ENCODE peak calls at places on chromosome 1, in five cellular contexts. Q is tibial artery, H is psoas muscle, A is MM.1S, R is neuronal stem cell. X is an unnamed sample.

GRCh38 chr1:31571340-31572295 is 4.7 kb upstream of the TINAGL1 start:
- DNase-seq in R (no peak), H (no peak), A (no peak), Q (peak; percentile 9), X (no peak)

GRCh38 chr1:207815913-207816312 is 64.1 kb downstream of the CD46 start:
- DNase-seq in H (peak; percentile 44), R (no peak), A (no peak), Q (no peak), X (no peak)

GRCh38 chr1:56376188-56376984 is 203.0 kb downstream of the PLPP3 start:
- DNase-seq in A (no peak), R (no peak), Q (peak; percentile 69), H (peak; percentile 76), X (no peak)

GRCh38 chr1:116168277-116169032 is 57.3 kb downstream of the MAB21L3 start:
- DNase-seq in R (peak; percentile 66), A (peak; percentile 67), H (peak; percentile 92), Q (peak; percentile 75), X (peak; percentile 80)

GRCh38 chr1:185488673-185489311 is 171.7 kb upstream of the IVNS1ABP start:
- DNase-seq in Q (no peak), A (no peak), H (no peak), R (no peak), X (no peak)

GRCh38 chr1:147665521-147665920 is 4.8 kb downstream of the ACP6 start:
- DNase-seq in Q (no peak), H (no peak), A (no peak), R (no peak), X (no peak)

GRCh38 chr1:179779645-179780272 is 36.7 kb downstream of the FAM163A start:
- DNase-seq in R (no peak), A (no peak), Q (no peak), H (no peak), X (no peak)

GRCh38 chr1:232247669-232248068 is 382.3 kb downstream of the SIPA1L2 start:
- DNase-seq in Q (no peak), A (no peak), R (no peak), H (no peak), X (no peak)

GRCh38 chr1:45863117-45863670 is 59.8 kb downstream of the MAST2 start:
- DNase-seq in H (no peak), Q (no peak), A (no peak), R (no peak), X (no peak)

GRCh38 chr1:95002657-95003432 is 69.9 kb downstream of the ALG14 start:
- DNase-seq in Q (no peak), A (no peak), H (no peak), R (no peak), X (no peak)

GRCh38 chr1:54857741-54858665 is 29.0 kb downstream of the DHCR24 start:
- DNase-seq in Q (no peak), H (peak; percentile 58), R (no peak), A (no peak), X (no peak)

GRCh38 chr1:113223040-113223439 is 150.0 kb downstream of the LRIG2 start:
- DNase-seq in H (no peak), A (no peak), Q (no peak), R (no peak), X (no peak)

DNA sequence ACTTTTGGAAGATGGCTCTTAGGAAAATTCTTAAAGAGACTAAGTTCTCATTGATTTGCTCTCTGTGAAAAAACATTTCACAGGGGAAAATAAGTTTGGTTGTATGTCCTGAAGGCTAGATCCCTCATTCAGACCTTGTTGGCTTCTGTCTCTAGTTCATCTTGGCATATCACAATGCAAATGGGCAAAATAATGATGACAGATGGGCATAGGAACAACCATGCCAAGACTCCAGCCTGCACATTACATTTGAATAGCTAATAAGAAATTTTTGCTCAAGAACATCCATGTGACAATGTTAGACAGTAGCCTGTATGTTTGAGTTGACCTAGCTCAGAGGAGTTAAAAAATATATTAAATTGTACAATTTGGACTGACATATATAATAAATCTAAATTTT is 292.9 kb downstream of the PLA2G4A start:
- DNase-seq in H (no peak), R (no peak), Q (no peak), A (no peak), X (no peak)
- H3K27ac ChIP-seq in H (no peak overlapping the region), R (no peak overlapping the region), Q (no peak overlapping the region), A (no peak overlapping the region), X (no peak overlapping the region)

DNA sequence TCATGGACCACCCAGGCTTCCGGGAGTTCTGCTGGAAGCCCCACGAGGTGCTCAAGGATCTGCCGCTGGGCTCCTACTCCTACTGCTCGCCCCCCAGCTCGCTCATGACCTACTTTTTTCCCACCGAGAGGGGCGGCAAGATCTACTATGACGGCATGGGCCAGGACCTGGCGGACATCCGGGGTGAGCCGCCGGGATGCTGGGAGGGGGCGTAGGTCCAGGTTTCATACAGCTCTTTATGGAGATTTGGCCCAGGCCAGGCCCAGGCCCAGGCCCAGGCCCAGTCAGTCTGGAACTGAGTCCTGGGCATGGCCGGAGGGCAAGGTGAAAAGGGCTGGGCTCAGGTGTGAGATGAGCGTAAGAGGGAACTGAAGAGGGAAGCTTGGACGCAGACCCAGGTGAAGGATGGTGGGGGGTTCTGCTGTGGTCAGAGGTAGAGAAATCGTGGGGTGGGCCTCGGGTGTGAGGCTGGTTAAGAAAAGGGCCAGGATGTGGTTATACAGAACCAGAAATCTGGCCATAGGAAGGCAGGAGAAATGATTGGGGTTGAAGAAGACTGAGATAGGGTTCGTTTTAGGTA is 23.0 kb downstream of the DISP3 start:
- DNase-seq in R (no peak), A (no peak), Q (no peak), H (no peak), X (no peak)
- H3K9me3 ChIP-seq in R (peaks cover 36% of the 10 kb centered on the region), A (no peaks in the 10 kb centered on the region), Q (no peaks in the 10 kb centered on the region), H (peaks cover 21% of the 10 kb centered on the region), X (peaks cover 33% of the 10 kb centered on the region)

GRCh38 chr1:26045712-26046312 is at the start of gene SLC30A2:
- DNase-seq in R (no peak), H (no peak), Q (no peak), A (no peak), X (no peak)
- H3K27me3 ChIP-seq in R (peaks cover 70% of the 10 kb centered on the region), H (no peaks in the 10 kb centered on the region), Q (peaks cover 71% of the 10 kb centered on the region), A (peaks cover 87% of the 10 kb centered on the region), X (peaks cover 59% of the 10 kb centered on the region)

DNA sequence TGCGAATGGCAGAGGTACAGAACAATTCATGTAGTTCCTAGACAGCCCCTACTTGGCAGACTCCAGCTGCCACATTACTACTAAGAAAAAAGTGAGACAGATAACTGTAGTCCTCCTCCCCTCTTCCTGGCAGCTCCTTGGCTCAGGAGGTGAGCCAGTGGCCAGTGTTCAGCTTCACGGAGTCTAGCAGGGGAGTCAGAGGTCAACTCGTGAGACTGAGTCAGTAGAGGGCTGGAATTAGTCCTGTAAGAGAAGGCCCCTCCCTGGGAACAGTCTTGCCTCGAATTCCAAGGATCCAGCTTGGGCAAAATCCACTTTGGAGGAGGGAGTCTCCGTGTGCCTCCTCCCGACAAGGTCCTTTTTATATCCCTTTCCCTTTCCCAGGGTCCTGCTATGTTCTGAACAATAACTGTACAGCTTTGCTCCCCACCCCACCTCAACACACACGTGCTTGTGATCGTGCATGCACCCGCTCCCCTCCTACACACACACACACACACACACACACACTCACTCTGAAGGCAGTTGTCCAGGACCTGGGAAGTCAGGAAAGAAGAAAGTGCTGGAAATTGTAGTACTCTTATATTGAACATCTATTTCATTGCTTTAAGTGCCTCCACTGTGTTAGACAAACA is 22.5 kb upstream of the SLC27A3 start:
- DNase-seq in Q (peak; percentile 91), R (no peak), A (no peak), H (no peak), X (no peak)
- H3K27ac ChIP-seq in Q (peak overlapping the region; percentile 85), R (no peak overlapping the region), A (no peak overlapping the region), H (peak overlapping the region; percentile 32), X (no peak overlapping the region)

GRCh38 chr1:233446935-233447334 is 119.4 kb downstream of the MAP3K21 start:
- DNase-seq in R (no peak), Q (no peak), A (no peak), H (no peak), X (no peak)
- H3K9me3 ChIP-seq in R (no peaks in the 10 kb centered on the region), Q (no peaks in the 10 kb centered on the region), A (no peaks in the 10 kb centered on the region), H (no peaks in the 10 kb centered on the region), X (no peaks in the 10 kb centered on the region)

GRCh38 chr1:79362470-79362869 is 355.9 kb upstream of the ADGRL4 start:
- DNase-seq in A (no peak), H (no peak), R (no peak), Q (no peak), X (no peak)
- H3K27me3 ChIP-seq in A (no peaks in the 10 kb centered on the region), H (no peaks in the 10 kb centered on the region), R (no peaks in the 10 kb centered on the region), Q (no peaks in the 10 kb centered on the region), X (no peaks in the 10 kb centered on the region)

DNA sequence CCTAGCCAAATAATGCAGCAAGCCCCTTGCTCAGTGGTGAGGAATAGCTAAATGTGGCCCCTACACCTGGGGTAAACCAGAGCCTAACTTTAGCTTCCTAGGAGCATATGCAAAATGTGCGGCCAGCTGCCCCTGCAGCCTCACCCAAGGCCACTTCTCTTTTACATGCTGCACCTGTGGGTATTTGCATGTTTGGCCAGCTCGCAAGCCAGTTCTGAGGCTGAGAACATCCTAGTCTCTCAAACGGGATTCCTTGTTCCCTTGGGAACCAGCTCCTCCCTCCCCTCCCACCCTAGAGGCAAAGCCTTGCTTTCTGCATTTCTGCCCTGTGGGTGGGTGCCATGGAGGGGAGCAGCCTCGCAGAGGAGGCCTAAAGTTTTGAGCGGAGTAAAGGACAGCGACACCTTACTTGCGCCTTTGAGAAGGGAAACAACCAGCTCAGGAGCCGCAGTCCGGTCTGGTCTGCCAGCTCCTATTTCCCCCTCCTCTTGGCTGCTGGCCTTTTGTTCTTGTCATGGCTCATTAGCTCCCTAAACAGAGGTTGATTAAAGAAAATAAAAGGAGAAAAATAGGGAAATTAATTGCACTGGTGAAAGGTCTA is 68.5 kb downstream of the TEX35 start:
- DNase-seq in Q (no peak), R (peak; percentile 64), H (no peak), A (peak; percentile 93), X (no peak)
- H3K27ac ChIP-seq in Q (no peak overlapping the region), R (peak overlapping the region; percentile 54), H (no peak overlapping the region), A (peak overlapping the region; percentile 85), X (no peak overlapping the region)

X was measured in CD4-positive, alpha-beta T cell.